ENCODE peak calls at places on chromosomes 16 and 17, in eight cellular contexts. One of them, this sample, is unnamed.

GRCh38 chr16:47424846-47425245 is 36.0 kb downstream of the ITFG1 start:
- DNase-seq in mammary epithelial cell: no peak
- DNase-seq in esophagus muscularis mucosa: no peak
- DNase-seq in left ventricle myocardium inferior: no peak
- DNase-seq in PC-9: no peak
- DNase-seq in prostate gland: no peak
- DNase-seq in thoracic aorta: no peak
- DNase-seq in lower lobe of right lung: no peak
- DNase-seq in this sample: no peak

GRCh38 chr16:9419161-9419560 is 327.7 kb downstream of the HAPSTR1 start:
- DNase-seq in esophagus muscularis mucosa: no peak
- DNase-seq in left ventricle myocardium inferior: no peak
- DNase-seq in thoracic aorta: no peak
- DNase-seq in prostate gland: no peak
- DNase-seq in PC-9: no peak
- DNase-seq in lower lobe of right lung: no peak
- DNase-seq in mammary epithelial cell: no peak
- DNase-seq in this sample: no peak

GRCh38 chr16:72894291-72895151 is 153.4 kb downstream of the ZFHX3 start:
- DNase-seq in mammary epithelial cell: no peak
- DNase-seq in left ventricle myocardium inferior: no peak
- DNase-seq in PC-9: no peak
- DNase-seq in esophagus muscularis mucosa: no peak
- DNase-seq in prostate gland: no peak
- DNase-seq in lower lobe of right lung: no peak
- DNase-seq in thoracic aorta: no peak
- DNase-seq in this sample: no peak

GRCh38 chr17:83064732-83065659 is 14.4 kb upstream of the METRNL start:
- DNase-seq in mammary epithelial cell: no peak
- DNase-seq in PC-9: peak; percentile 68
- DNase-seq in lower lobe of right lung: peak; percentile 74
- DNase-seq in thoracic aorta: no peak
- DNase-seq in prostate gland: peak; percentile 49
- DNase-seq in left ventricle myocardium inferior: peak; percentile 38
- DNase-seq in esophagus muscularis mucosa: no peak
- DNase-seq in this sample: peak; percentile 82

GRCh38 chr16:85857406-85857805 is 41.6 kb upstream of the IRF8 start:
- DNase-seq in left ventricle myocardium inferior: no peak
- DNase-seq in mammary epithelial cell: no peak
- DNase-seq in lower lobe of right lung: no peak
- DNase-seq in prostate gland: no peak
- DNase-seq in thoracic aorta: no peak
- DNase-seq in PC-9: no peak
- DNase-seq in esophagus muscularis mucosa: no peak
- DNase-seq in this sample: no peak

GRCh38 chr16:28820016-28820415 is 2.8 kb upstream of the ATXN2L start:
- DNase-seq in prostate gland: no peak
- DNase-seq in PC-9: no peak
- DNase-seq in mammary epithelial cell: no peak
- DNase-seq in left ventricle myocardium inferior: no peak
- DNase-seq in thoracic aorta: no peak
- DNase-seq in lower lobe of right lung: no peak
- DNase-seq in esophagus muscularis mucosa: no peak
- DNase-seq in this sample: no peak

GRCh38 chr16:26371349-26371869 is 679.6 kb downstream of the HS3ST4 start:
- DNase-seq in left ventricle myocardium inferior: no peak
- DNase-seq in PC-9: no peak
- DNase-seq in prostate gland: no peak
- DNase-seq in lower lobe of right lung: no peak
- DNase-seq in mammary epithelial cell: no peak
- DNase-seq in thoracic aorta: no peak
- DNase-seq in esophagus muscularis mucosa: no peak
- DNase-seq in this sample: no peak

GRCh38 chr17:63487014-63487339 is 10.1 kb downstream of the ACE start:
- DNase-seq in left ventricle myocardium inferior: no peak
- DNase-seq in lower lobe of right lung: no peak
- DNase-seq in prostate gland: no peak
- DNase-seq in esophagus muscularis mucosa: no peak
- DNase-seq in thoracic aorta: no peak
- DNase-seq in PC-9: no peak
- DNase-seq in mammary epithelial cell: no peak
- DNase-seq in this sample: no peak

GRCh38 chr17:11550431-11550830 is 47.8 kb upstream of the DNAH9 start:
- DNase-seq in lower lobe of right lung: no peak
- DNase-seq in esophagus muscularis mucosa: no peak
- DNase-seq in left ventricle myocardium inferior: no peak
- DNase-seq in mammary epithelial cell: no peak
- DNase-seq in PC-9: no peak
- DNase-seq in prostate gland: no peak
- DNase-seq in thoracic aorta: no peak
- DNase-seq in this sample: no peak

GRCh38 chr17:15442316-15443185 is 24.9 kb downstream of the CDRT4 start:
- DNase-seq in prostate gland: no peak
- DNase-seq in thoracic aorta: no peak
- DNase-seq in mammary epithelial cell: no peak
- DNase-seq in esophagus muscularis mucosa: no peak
- DNase-seq in left ventricle myocardium inferior: no peak
- DNase-seq in PC-9: no peak
- DNase-seq in lower lobe of right lung: no peak
- DNase-seq in this sample: no peak

GRCh38 chr16:29665294-29666077 is 2.4 kb downstream of the SPN start:
- DNase-seq in lower lobe of right lung: no peak
- DNase-seq in thoracic aorta: no peak
- DNase-seq in mammary epithelial cell: no peak
- DNase-seq in left ventricle myocardium inferior: no peak
- DNase-seq in prostate gland: no peak
- DNase-seq in PC-9: no peak
- DNase-seq in esophagus muscularis mucosa: no peak
- DNase-seq in this sample: no peak

GRCh38 chr17:76153640-76154039 is 12.6 kb upstream of the FOXJ1 start:
- DNase-seq in lower lobe of right lung: no peak
- DNase-seq in PC-9: no peak
- DNase-seq in esophagus muscularis mucosa: no peak
- DNase-seq in thoracic aorta: no peak
- DNase-seq in mammary epithelial cell: no peak
- DNase-seq in prostate gland: no peak
- DNase-seq in left ventricle myocardium inferior: no peak
- DNase-seq in this sample: no peak

GRCh38 chr17:16428098-16428882 is 12.9 kb downstream of the TRPV2 start:
- DNase-seq in prostate gland: no peak
- DNase-seq in thoracic aorta: no peak
- DNase-seq in esophagus muscularis mucosa: no peak
- DNase-seq in mammary epithelial cell: no peak
- DNase-seq in lower lobe of right lung: peak; percentile 70
- DNase-seq in left ventricle myocardium inferior: peak; percentile 59
- DNase-seq in PC-9: no peak
- DNase-seq in this sample: peak; percentile 71

GRCh38 chr16:75320435-75320834 is 69.0 kb upstream of the BCAR1 start:
- DNase-seq in esophagus muscularis mucosa: no peak
- DNase-seq in prostate gland: no peak
- DNase-seq in thoracic aorta: no peak
- DNase-seq in mammary epithelial cell: no peak
- DNase-seq in PC-9: no peak
- DNase-seq in left ventricle myocardium inferior: no peak
- DNase-seq in lower lobe of right lung: no peak
- DNase-seq in this sample: no peak

GRCh38 chr16:72645526-72645925 is 402.4 kb downstream of the ZFHX3 start:
- DNase-seq in PC-9: no peak
- DNase-seq in esophagus muscularis mucosa: no peak
- DNase-seq in mammary epithelial cell: no peak
- DNase-seq in lower lobe of right lung: no peak
- DNase-seq in prostate gland: no peak
- DNase-seq in left ventricle myocardium inferior: no peak
- DNase-seq in thoracic aorta: no peak
- DNase-seq in this sample: no peak

GRCh38 chr17:80024206-80024972 is 11.3 kb downstream of the TBC1D16 start:
- DNase-seq in PC-9: no peak
- DNase-seq in prostate gland: no peak
- DNase-seq in thoracic aorta: no peak
- DNase-seq in lower lobe of right lung: no peak
- DNase-seq in mammary epithelial cell: peak; percentile 4
- DNase-seq in esophagus muscularis mucosa: no peak
- DNase-seq in left ventricle myocardium inferior: no peak
- DNase-seq in this sample: no peak

GRCh38 chr17:72810991-72811508 is 281.4 kb downstream of the SLC39A11 start:
- DNase-seq in mammary epithelial cell: no peak
- DNase-seq in prostate gland: no peak
- DNase-seq in lower lobe of right lung: no peak
- DNase-seq in thoracic aorta: no peak
- DNase-seq in PC-9: no peak
- DNase-seq in esophagus muscularis mucosa: no peak
- DNase-seq in left ventricle myocardium inferior: no peak
- DNase-seq in this sample: no peak

GRCh38 chr17:8995711-8996110 is 25.6 kb upstream of the NTN1 start:
- DNase-seq in esophagus muscularis mucosa: no peak
- DNase-seq in PC-9: no peak
- DNase-seq in mammary epithelial cell: no peak
- DNase-seq in thoracic aorta: no peak
- DNase-seq in lower lobe of right lung: no peak
- DNase-seq in left ventricle myocardium inferior: no peak
- DNase-seq in prostate gland: no peak
- DNase-seq in this sample: no peak

GRCh38 chr17:75642221-75643032 is 9.2 kb downstream of the SMIM5 start:
- DNase-seq in lower lobe of right lung: no peak
- DNase-seq in esophagus muscularis mucosa: no peak
- DNase-seq in PC-9: peak; percentile 62
- DNase-seq in left ventricle myocardium inferior: no peak
- DNase-seq in prostate gland: peak; percentile 57
- DNase-seq in thoracic aorta: no peak
- DNase-seq in mammary epithelial cell: peak; percentile 21
- DNase-seq in this sample: peak; percentile 51

DNA sequence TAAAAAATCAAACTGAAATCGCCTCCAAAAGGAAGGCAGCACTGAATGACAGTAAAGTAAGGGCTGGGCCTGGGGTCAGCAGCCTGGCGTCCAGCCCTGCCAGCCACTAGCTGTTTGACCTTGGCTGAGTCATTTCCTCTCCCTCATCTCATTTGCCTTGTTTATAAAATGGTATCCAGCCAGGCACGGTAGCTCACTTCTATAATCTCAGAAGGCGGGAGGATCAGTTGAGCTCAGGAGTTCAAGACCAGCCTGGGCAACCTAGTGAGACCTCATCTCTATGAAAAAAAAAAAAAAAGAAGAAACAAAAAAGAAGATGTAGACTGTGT is 75.1 kb upstream of the TBX2 start:
- DNase-seq in thoracic aorta: no peak
- DNase-seq in lower lobe of right lung: no peak
- DNase-seq in prostate gland: no peak
- DNase-seq in left ventricle myocardium inferior: no peak
- DNase-seq in esophagus muscularis mucosa: no peak
- DNase-seq in PC-9: no peak
- DNase-seq in mammary epithelial cell: no peak
- DNase-seq in this sample: no peak
- H3K27ac ChIP-seq in thoracic aorta: no peak overlapping the region
- H3K27ac ChIP-seq in lower lobe of right lung: peak overlapping the region; percentile 51
- H3K27ac ChIP-seq in prostate gland: no peak overlapping the region
- H3K27ac ChIP-seq in left ventricle myocardium inferior: peak overlapping the region; percentile 79
- H3K27ac ChIP-seq in esophagus muscularis mucosa: peak overlapping the region; percentile 71
- H3K27ac ChIP-seq in PC-9: no peak overlapping the region
- H3K27ac ChIP-seq in mammary epithelial cell: no peak overlapping the region
- H3K27ac ChIP-seq in this sample: no peak overlapping the region

GRCh38 chr17:29289852-29290251 is 4.1 kb downstream of the NUFIP2 start:
- DNase-seq in left ventricle myocardium inferior: no peak
- DNase-seq in esophagus muscularis mucosa: no peak
- DNase-seq in PC-9: no peak
- DNase-seq in lower lobe of right lung: no peak
- DNase-seq in thoracic aorta: no peak
- DNase-seq in mammary epithelial cell: no peak
- DNase-seq in prostate gland: no peak
- DNase-seq in this sample: no peak
- H3K4me3 ChIP-seq in left ventricle myocardium inferior: peak overlapping the region; percentile 80
- H3K4me3 ChIP-seq in esophagus muscularis mucosa: no peak overlapping the region
- H3K4me3 ChIP-seq in PC-9: no peak overlapping the region
- H3K4me3 ChIP-seq in lower lobe of right lung: no peak overlapping the region
- H3K4me3 ChIP-seq in thoracic aorta: peak overlapping the region; percentile 45
- H3K4me3 ChIP-seq in mammary epithelial cell: no peak overlapping the region
- H3K4me3 ChIP-seq in prostate gland: no peak overlapping the region
- H3K4me3 ChIP-seq in this sample: no peak overlapping the region

DNA sequence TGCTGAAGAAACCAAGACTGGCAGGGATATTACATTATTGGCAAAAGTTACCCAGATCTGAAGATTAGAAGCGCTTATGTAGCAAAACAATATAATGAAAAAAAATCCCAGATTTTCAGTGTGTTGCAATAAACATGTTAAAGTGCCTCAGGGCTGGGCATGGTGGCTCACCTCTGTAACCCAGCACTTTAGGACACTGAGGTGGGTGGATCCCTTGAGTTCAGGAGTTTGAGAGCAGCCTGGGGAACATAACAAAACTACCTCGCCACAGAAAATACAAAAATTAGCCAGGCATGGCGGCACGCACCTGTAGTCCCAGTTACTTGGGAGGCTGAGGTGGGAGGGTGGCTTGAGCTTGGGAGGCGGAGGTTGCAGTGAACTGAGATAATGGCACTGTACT is 6.8 kb downstream of the ZNF207 start:
- DNase-seq in PC-9: peak; percentile 42
- DNase-seq in left ventricle myocardium inferior: no peak
- DNase-seq in mammary epithelial cell: peak; percentile 28
- DNase-seq in lower lobe of right lung: no peak
- DNase-seq in esophagus muscularis mucosa: no peak
- DNase-seq in thoracic aorta: no peak
- DNase-seq in prostate gland: no peak
- DNase-seq in this sample: no peak
- TF ChIP-seq CTCF in PC-9: no peak
- TF ChIP-seq CTCF in left ventricle myocardium inferior: no peak
- TF ChIP-seq CTCF in mammary epithelial cell: no peak
- TF ChIP-seq CTCF in lower lobe of right lung: no peak
- TF ChIP-seq CTCF in esophagus muscularis mucosa: no peak
- TF ChIP-seq CTCF in thoracic aorta: no peak
- TF ChIP-seq CTCF in prostate gland: no peak
- TF ChIP-seq CTCF in this sample: no peak

GRCh38 chr16:52501746-52502145 is 45.2 kb downstream of the TOX3 start:
- DNase-seq in esophagus muscularis mucosa: no peak
- DNase-seq in lower lobe of right lung: no peak
- DNase-seq in PC-9: no peak
- DNase-seq in thoracic aorta: no peak
- DNase-seq in mammary epithelial cell: no peak
- DNase-seq in left ventricle myocardium inferior: no peak
- DNase-seq in prostate gland: no peak
- DNase-seq in this sample: no peak

GRCh38 chr16:52497067-52497816 is 49.7 kb downstream of the TOX3 start:
- DNase-seq in lower lobe of right lung: no peak
- DNase-seq in prostate gland: no peak
- DNase-seq in PC-9: no peak
- DNase-seq in left ventricle myocardium inferior: no peak
- DNase-seq in mammary epithelial cell: no peak
- DNase-seq in esophagus muscularis mucosa: no peak
- DNase-seq in thoracic aorta: no peak
- DNase-seq in this sample: no peak

GRCh38 chr16:52498640-52499039 is 48.3 kb downstream of the TOX3 start:
- DNase-seq in thoracic aorta: no peak
- DNase-seq in prostate gland: no peak
- DNase-seq in left ventricle myocardium inferior: no peak
- DNase-seq in lower lobe of right lung: no peak
- DNase-seq in PC-9: no peak
- DNase-seq in mammary epithelial cell: no peak
- DNase-seq in esophagus muscularis mucosa: no peak
- DNase-seq in this sample: no peak

GRCh38 chr16:52500963-52501362 is 46.0 kb downstream of the TOX3 start:
- DNase-seq in esophagus muscularis mucosa: no peak
- DNase-seq in left ventricle myocardium inferior: no peak
- DNase-seq in PC-9: no peak
- DNase-seq in lower lobe of right lung: no peak
- DNase-seq in mammary epithelial cell: no peak
- DNase-seq in prostate gland: no peak
- DNase-seq in thoracic aorta: no peak
- DNase-seq in this sample: no peak

GRCh38 chr16:52499061-52499460 is 47.9 kb downstream of the TOX3 start:
- DNase-seq in left ventricle myocardium inferior: no peak
- DNase-seq in esophagus muscularis mucosa: no peak
- DNase-seq in PC-9: no peak
- DNase-seq in mammary epithelial cell: no peak
- DNase-seq in prostate gland: no peak
- DNase-seq in thoracic aorta: no peak
- DNase-seq in lower lobe of right lung: no peak
- DNase-seq in this sample: no peak
- H3K27ac ChIP-seq in left ventricle myocardium inferior: no peak overlapping the region
- H3K27ac ChIP-seq in esophagus muscularis mucosa: no peak overlapping the region
- H3K27ac ChIP-seq in PC-9: no peak overlapping the region
- H3K27ac ChIP-seq in mammary epithelial cell: no peak overlapping the region
- H3K27ac ChIP-seq in prostate gland: no peak overlapping the region
- H3K27ac ChIP-seq in thoracic aorta: no peak overlapping the region
- H3K27ac ChIP-seq in lower lobe of right lung: no peak overlapping the region
- H3K27ac ChIP-seq in this sample: no peak overlapping the region